ENCODE peak calls at places on chromosomes 13 and 19, in five cellular contexts. One of them, this sample, is unnamed.

GRCh38 chr13:52862358-52863206 is 14.1 kb upstream of the PCDH8 start:
- DNase-seq in aorta: no peak
- DNase-seq in body of pancreas: peak; percentile 55
- DNase-seq in HCT116: peak; percentile 24
- DNase-seq in heart right ventricle: no peak
- DNase-seq in this sample: peak; percentile 13

GRCh38 chr19:42270346-42271044 is 1.4 kb downstream of the CIC start:
- DNase-seq in body of pancreas: peak; percentile 54
- DNase-seq in HCT116: no peak
- DNase-seq in heart right ventricle: peak; percentile 50
- DNase-seq in aorta: peak; percentile 86
- DNase-seq in this sample: peak; percentile 92

GRCh38 chr19:46674416-46675178 is 13.6 kb upstream of the DACT3 start:
- DNase-seq in HCT116: peak; percentile 53
- DNase-seq in body of pancreas: no peak
- DNase-seq in heart right ventricle: no peak
- DNase-seq in aorta: no peak
- DNase-seq in this sample: peak; percentile 29

GRCh38 chr13:49625392-49626137 is 2.7 kb upstream of the ARL11 start:
- DNase-seq in body of pancreas: peak; percentile 45
- DNase-seq in HCT116: no peak
- DNase-seq in aorta: no peak
- DNase-seq in heart right ventricle: peak; percentile 43
- DNase-seq in this sample: peak; percentile 97

GRCh38 chr13:97306646-97307045 is 84.5 kb downstream of the MBNL2 start:
- DNase-seq in body of pancreas: no peak
- DNase-seq in HCT116: no peak
- DNase-seq in heart right ventricle: no peak
- DNase-seq in aorta: no peak
- DNase-seq in this sample: no peak

GRCh38 chr13:79648191-79648590 is 167.2 kb downstream of the NDFIP2 start:
- DNase-seq in heart right ventricle: no peak
- DNase-seq in HCT116: no peak
- DNase-seq in aorta: no peak
- DNase-seq in body of pancreas: no peak
- DNase-seq in this sample: no peak

GRCh38 chr19:33334271-33334670 is 31.9 kb upstream of the CEBPA start:
- DNase-seq in aorta: no peak
- DNase-seq in HCT116: no peak
- DNase-seq in body of pancreas: no peak
- DNase-seq in heart right ventricle: no peak
- DNase-seq in this sample: no peak

GRCh38 chr13:114151565-114152284 is 19.3 kb upstream of the RASA3 start:
- DNase-seq in heart right ventricle: no peak
- DNase-seq in HCT116: peak; percentile 53
- DNase-seq in aorta: peak; percentile 70
- DNase-seq in body of pancreas: peak; percentile 45
- DNase-seq in this sample: no peak

GRCh38 chr13:112448621-112449544 is 72.7 kb downstream of the SPACA7 start:
- DNase-seq in aorta: peak; percentile 69
- DNase-seq in body of pancreas: no peak
- DNase-seq in heart right ventricle: no peak
- DNase-seq in HCT116: no peak
- DNase-seq in this sample: peak; percentile 33

GRCh38 chr13:31044658-31045620 is 112.5 kb downstream of the TEX26 start:
- DNase-seq in aorta: no peak
- DNase-seq in body of pancreas: no peak
- DNase-seq in HCT116: peak; percentile 60
- DNase-seq in heart right ventricle: no peak
- DNase-seq in this sample: no peak

GRCh38 chr13:110187501-110188161 is 119.3 kb downstream of the COL4A1 start:
- DNase-seq in heart right ventricle: peak; percentile 73
- DNase-seq in body of pancreas: peak; percentile 63
- DNase-seq in HCT116: no peak
- DNase-seq in aorta: no peak
- DNase-seq in this sample: peak; percentile 72

GRCh38 chr19:58002384-58003152 is at the start of gene ZNF606:
- DNase-seq in aorta: peak; percentile 96
- DNase-seq in HCT116: no peak
- DNase-seq in body of pancreas: peak; percentile 85
- DNase-seq in heart right ventricle: peak; percentile 89
- DNase-seq in this sample: peak; percentile 87

GRCh38 chr19:38070573-38070972 is 153.4 kb downstream of the DPF1 start:
- DNase-seq in heart right ventricle: no peak
- DNase-seq in aorta: no peak
- DNase-seq in HCT116: no peak
- DNase-seq in body of pancreas: no peak
- DNase-seq in this sample: no peak

GRCh38 chr19:2312819-2313501 is 5.0 kb upstream of the LINGO3 start:
- DNase-seq in HCT116: no peak
- DNase-seq in heart right ventricle: no peak
- DNase-seq in aorta: no peak
- DNase-seq in body of pancreas: no peak
- DNase-seq in this sample: no peak

GRCh38 chr13:43140985-43141384 is 117.6 kb downstream of the DNAJC15 start:
- DNase-seq in aorta: no peak
- DNase-seq in heart right ventricle: no peak
- DNase-seq in HCT116: no peak
- DNase-seq in body of pancreas: no peak
- DNase-seq in this sample: no peak

GRCh38 chr19:57643734-57644133 is 10.8 kb downstream of the ZNF211 start:
- DNase-seq in HCT116: no peak
- DNase-seq in body of pancreas: no peak
- DNase-seq in heart right ventricle: no peak
- DNase-seq in aorta: no peak
- DNase-seq in this sample: no peak

GRCh38 chr19:13055213-13056051 is 47.2 kb downstream of the LYL1 start:
- DNase-seq in heart right ventricle: peak; percentile 78
- DNase-seq in HCT116: no peak
- DNase-seq in aorta: peak; percentile 96
- DNase-seq in body of pancreas: peak; percentile 53
- DNase-seq in this sample: peak; percentile 34

GRCh38 chr13:98892821-98893220 is 85.0 kb downstream of the DOCK9 start:
- DNase-seq in aorta: no peak
- DNase-seq in heart right ventricle: no peak
- DNase-seq in body of pancreas: no peak
- DNase-seq in HCT116: no peak
- DNase-seq in this sample: no peak
- H3K4me1 ChIP-seq in aorta: peaks cover 6% of the 10 kb centered on the region
- H3K4me1 ChIP-seq in heart right ventricle: peaks cover 33% of the 10 kb centered on the region
- H3K4me1 ChIP-seq in body of pancreas: peaks cover 8% of the 10 kb centered on the region
- H3K4me1 ChIP-seq in HCT116: peaks cover 16% of the 10 kb centered on the region
- H3K4me1 ChIP-seq in this sample: peaks cover 10% of the 10 kb centered on the region

DNA sequence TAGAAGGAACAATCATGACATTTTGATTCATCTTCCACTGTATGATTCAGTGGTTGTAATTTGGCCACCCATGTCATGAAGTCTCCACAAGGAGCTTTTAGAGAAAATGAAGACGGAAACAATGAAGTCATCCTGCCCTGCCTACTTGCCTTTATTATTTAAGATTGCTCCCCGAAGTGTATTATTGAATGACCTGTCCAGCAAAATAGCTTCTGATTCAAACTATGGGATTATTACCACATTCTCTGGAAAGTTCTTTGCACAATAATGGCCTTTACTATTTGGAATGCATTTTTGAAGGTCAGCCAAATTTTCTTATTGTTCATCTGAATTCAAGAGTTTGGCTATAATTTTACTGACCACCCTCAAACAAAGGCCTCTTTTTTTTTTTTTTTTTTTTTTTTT is 77.8 kb upstream of the RFC3 start:
- DNase-seq in heart right ventricle: no peak
- DNase-seq in body of pancreas: no peak
- DNase-seq in HCT116: no peak
- DNase-seq in aorta: no peak
- DNase-seq in this sample: no peak
- H3K4me1 ChIP-seq in heart right ventricle: peaks cover 11% of the 10 kb centered on the region
- H3K4me1 ChIP-seq in body of pancreas: peaks cover 14% of the 10 kb centered on the region
- H3K4me1 ChIP-seq in HCT116: no peaks in the 10 kb centered on the region
- H3K4me1 ChIP-seq in aorta: peaks cover 1% of the 10 kb centered on the region
- H3K4me1 ChIP-seq in this sample: no peaks in the 10 kb centered on the region

DNA sequence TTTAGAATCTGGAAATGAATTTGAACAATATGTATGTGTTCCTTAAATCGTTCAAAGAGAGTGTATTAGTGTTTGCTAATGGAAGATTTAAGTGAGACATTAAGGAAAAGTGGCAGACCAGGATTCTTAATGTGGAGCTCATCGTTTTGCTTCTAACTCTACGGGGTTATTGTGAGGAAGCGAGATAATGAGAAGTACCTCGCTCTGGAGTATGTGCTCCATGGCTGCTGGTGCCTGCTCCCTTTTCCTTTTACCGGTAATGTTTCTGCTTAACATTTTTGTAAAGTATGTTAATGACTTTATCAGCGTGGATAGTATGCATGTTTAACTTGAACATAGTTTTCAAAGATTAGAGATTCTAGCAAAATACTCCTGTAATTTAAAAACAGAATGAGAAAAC is 13.7 kb downstream of the KLF5 start:
- DNase-seq in HCT116: no peak
- DNase-seq in body of pancreas: no peak
- DNase-seq in aorta: no peak
- DNase-seq in heart right ventricle: no peak
- DNase-seq in this sample: no peak
- H3K4me1 ChIP-seq in HCT116: peaks cover 5% of the 10 kb centered on the region
- H3K4me1 ChIP-seq in body of pancreas: peaks cover 21% of the 10 kb centered on the region
- H3K4me1 ChIP-seq in aorta: peaks cover 2% of the 10 kb centered on the region
- H3K4me1 ChIP-seq in heart right ventricle: no peaks in the 10 kb centered on the region
- H3K4me1 ChIP-seq in this sample: no peaks in the 10 kb centered on the region

GRCh38 chr19:18301718-18302111 is 20.3 kb upstream of the JUND start:
- DNase-seq in aorta: no peak
- DNase-seq in HCT116: no peak
- DNase-seq in heart right ventricle: no peak
- DNase-seq in body of pancreas: no peak
- DNase-seq in this sample: no peak

GRCh38 chr19:18299654-18300053 is 18.2 kb upstream of the JUND start:
- DNase-seq in HCT116: no peak
- DNase-seq in body of pancreas: no peak
- DNase-seq in heart right ventricle: no peak
- DNase-seq in aorta: no peak
- DNase-seq in this sample: no peak

GRCh38 chr19:18298601-18299000 is 17.2 kb upstream of the JUND start:
- DNase-seq in heart right ventricle: no peak
- DNase-seq in aorta: no peak
- DNase-seq in HCT116: no peak
- DNase-seq in body of pancreas: no peak
- DNase-seq in this sample: no peak

GRCh38 chr19:18304194-18304495 is 18.7 kb downstream of the LSM4 start:
- DNase-seq in aorta: no peak
- DNase-seq in heart right ventricle: no peak
- DNase-seq in body of pancreas: no peak
- DNase-seq in HCT116: no peak
- DNase-seq in this sample: peak; percentile 84

DNA sequence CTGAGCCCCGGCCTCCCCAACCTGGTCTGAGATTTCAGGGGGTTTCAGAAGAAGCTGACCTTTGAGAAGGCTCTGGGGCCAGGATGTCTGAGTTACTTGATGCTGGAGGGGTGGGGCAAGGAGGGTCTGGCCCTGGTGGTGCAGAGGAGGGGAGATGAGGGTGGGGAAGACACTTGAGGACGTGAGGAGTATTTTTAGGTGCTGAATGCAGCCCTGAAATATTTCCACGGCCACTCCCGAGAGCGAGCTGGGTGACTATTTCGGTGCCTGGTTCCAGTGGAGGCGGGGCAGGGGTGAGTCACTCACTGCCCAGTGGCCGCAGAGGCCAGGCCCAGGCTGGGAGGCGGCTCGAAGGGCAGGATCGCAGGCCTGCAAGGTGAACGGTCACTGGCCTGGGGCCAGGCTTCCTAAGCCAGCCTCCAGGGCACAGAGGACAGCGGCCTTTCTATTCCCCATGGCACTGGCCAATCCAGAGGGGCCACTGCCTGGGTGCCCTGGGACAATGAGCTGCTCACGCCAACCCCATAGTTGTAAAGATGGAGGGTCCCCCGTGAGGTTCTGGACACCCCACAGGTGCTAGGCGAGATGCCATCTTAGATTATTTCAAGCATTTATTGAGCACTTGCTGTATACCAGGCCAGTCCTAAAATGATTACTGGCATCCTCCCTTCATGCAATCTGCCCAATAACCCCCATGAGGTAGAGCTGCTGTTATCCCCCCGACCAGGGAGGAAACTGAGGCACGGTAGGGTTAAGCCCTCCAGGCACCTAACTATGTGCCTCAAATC is 19.7 kb upstream of the JUND start:
- DNase-seq in aorta: peak; percentile 97
- DNase-seq in body of pancreas: peak; percentile 50
- DNase-seq in HCT116: no peak
- DNase-seq in heart right ventricle: peak; percentile 84
- DNase-seq in this sample: peak; percentile 88
- H3K4me1 ChIP-seq in aorta: no peaks in the 10 kb centered on the region
- H3K4me1 ChIP-seq in body of pancreas: peaks cover 33% of the 10 kb centered on the region
- H3K4me1 ChIP-seq in HCT116: peaks cover 86% of the 10 kb centered on the region
- H3K4me1 ChIP-seq in heart right ventricle: peaks cover 57% of the 10 kb centered on the region
- H3K4me1 ChIP-seq in this sample: peaks cover 47% of the 10 kb centered on the region

DNA sequence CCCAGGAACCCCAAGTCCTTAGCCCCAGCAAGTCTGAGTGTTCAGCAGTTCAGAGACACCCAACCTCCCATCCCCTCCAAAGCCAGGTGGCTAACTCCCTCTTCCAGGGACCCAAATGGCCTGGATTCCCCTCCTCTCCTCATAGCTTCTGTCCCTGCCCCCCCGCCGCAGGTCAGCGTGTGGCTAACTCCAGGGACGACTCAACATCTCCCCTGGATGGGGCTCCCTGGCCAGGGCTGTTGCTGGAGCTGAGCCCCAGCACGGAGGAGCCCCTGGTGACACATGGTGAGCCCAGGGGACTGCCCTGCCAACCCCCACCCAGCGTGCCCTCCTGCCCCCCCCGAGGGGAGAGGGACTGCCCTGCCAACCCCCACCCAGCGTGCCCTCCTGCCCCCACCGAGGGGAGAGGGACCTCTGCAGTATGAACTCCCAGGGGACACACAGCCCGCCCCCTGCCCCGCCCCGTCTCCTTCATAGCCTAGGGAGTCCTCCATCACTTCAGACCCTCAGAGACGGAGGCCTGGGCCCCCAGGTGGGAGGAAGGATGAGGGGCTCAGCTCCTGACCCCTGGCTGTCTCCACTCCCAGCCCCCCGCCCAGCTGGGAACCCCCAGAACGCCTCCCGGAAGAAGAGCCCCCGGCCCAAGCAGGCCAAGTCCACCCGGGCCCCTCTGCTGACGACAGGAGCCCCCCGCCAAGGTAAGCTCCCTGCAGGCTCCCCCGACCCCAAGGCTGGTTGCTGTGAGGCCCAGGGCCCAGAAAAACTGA is 1.7 kb downstream of the SSC5D start:
- DNase-seq in aorta: no peak
- DNase-seq in heart right ventricle: no peak
- DNase-seq in body of pancreas: no peak
- DNase-seq in HCT116: no peak
- DNase-seq in this sample: no peak
- H3K4me1 ChIP-seq in aorta: no peaks in the 10 kb centered on the region
- H3K4me1 ChIP-seq in heart right ventricle: peaks cover 58% of the 10 kb centered on the region
- H3K4me1 ChIP-seq in body of pancreas: peaks cover 30% of the 10 kb centered on the region
- H3K4me1 ChIP-seq in HCT116: peaks cover 26% of the 10 kb centered on the region
- H3K4me1 ChIP-seq in this sample: peaks cover 30% of the 10 kb centered on the region

GRCh38 chr19:40718774-40719391 is 2.0 kb downstream of the ITPKC start:
- DNase-seq in aorta: peak; percentile 87
- DNase-seq in body of pancreas: peak; percentile 85
- DNase-seq in HCT116: peak; percentile 59
- DNase-seq in heart right ventricle: peak; percentile 52
- DNase-seq in this sample: peak; percentile 58
- H3K4me1 ChIP-seq in aorta: no peaks in the 10 kb centered on the region
- H3K4me1 ChIP-seq in body of pancreas: peaks cover 58% of the 10 kb centered on the region
- H3K4me1 ChIP-seq in HCT116: peaks cover 67% of the 10 kb centered on the region
- H3K4me1 ChIP-seq in heart right ventricle: peaks cover 77% of the 10 kb centered on the region
- H3K4me1 ChIP-seq in this sample: peaks cover 62% of the 10 kb centered on the region

GRCh38 chr13:39485314-39485700 is 117.7 kb downstream of the LHFPL6 start:
- DNase-seq in body of pancreas: no peak
- DNase-seq in heart right ventricle: no peak
- DNase-seq in aorta: no peak
- DNase-seq in HCT116: no peak
- DNase-seq in this sample: no peak
- H3K4me1 ChIP-seq in body of pancreas: no peaks in the 10 kb centered on the region
- H3K4me1 ChIP-seq in heart right ventricle: peaks cover 69% of the 10 kb centered on the region
- H3K4me1 ChIP-seq in aorta: no peaks in the 10 kb centered on the region
- H3K4me1 ChIP-seq in HCT116: no peaks in the 10 kb centered on the region
- H3K4me1 ChIP-seq in this sample: no peaks in the 10 kb centered on the region